ENCODE peak calls at places on chromosomes 7 and 10, in four cellular contexts. L is RPMI8226, Z is dermis microvascular lymphatic vessel endothelial cell, E is COR-L47. P is an unnamed sample.

GRCh38 chr10:778626-779330 is 89.3 kb upstream of the DIP2C start:
- DNase-seq in L (no peak), Z (no peak), E (no peak), P (no peak)

GRCh38 chr7:128444242-128444641 is 11.4 kb upstream of the HILPDA start:
- DNase-seq in E (peak; percentile 55), Z (no peak), L (no peak), P (no peak)

GRCh38 chr7:117075934-117076333 is 122.6 kb downstream of the ST7 start:
- DNase-seq in Z (no peak), E (no peak), L (no peak), P (no peak)

GRCh38 chr7:47154781-47155180 is 427.1 kb downstream of the TNS3 start:
- DNase-seq in Z (no peak), L (no peak), E (no peak), P (no peak)

GRCh38 chr7:104275900-104276299 is 52.5 kb upstream of the LHFPL3 start:
- DNase-seq in L (no peak), E (no peak), Z (peak; percentile 11), P (no peak)

GRCh38 chr7:40301486-40302065 is 166.8 kb downstream of the SUGCT start:
- DNase-seq in L (no peak), E (no peak), Z (no peak), P (no peak)

GRCh38 chr10:103814104-103814503 is 41.3 kb downstream of the SH3PXD2A start:
- DNase-seq in L (no peak), Z (no peak), E (no peak), P (peak; percentile 14)

GRCh38 chr10:80411267-80411668 is 2.9 kb downstream of the PRXL2A start:
- DNase-seq in L (no peak), E (no peak), Z (peak; percentile 98), P (no peak)

GRCh38 chr7:32447218-32447617 is 43.0 kb downstream of the LSM5 start:
- DNase-seq in Z (no peak), E (no peak), L (no peak), P (no peak)

GRCh38 chr7:47418910-47419309 is 163.0 kb downstream of the TNS3 start:
- DNase-seq in E (no peak), L (no peak), Z (no peak), P (peak; percentile 37)

GRCh38 chr10:46006219-46006618 is 24.2 kb downstream of the NCOA4 start:
- DNase-seq in L (no peak), E (no peak), Z (no peak), P (no peak)

GRCh38 chr7:123987445-123987844 is 45.4 kb downstream of the TMEM229A start:
- DNase-seq in Z (no peak), E (no peak), L (no peak), P (no peak)

GRCh38 chr7:154503962-154504550 is 451.9 kb downstream of the DPP6 start:
- DNase-seq in E (peak; percentile 70), Z (peak; percentile 47), L (peak; percentile 77), P (no peak)

GRCh38 chr10:67571503-67571902 is 124.5 kb downstream of the CTNNA3 start:
- DNase-seq in Z (no peak), L (no peak), E (no peak), P (no peak)

GRCh38 chr10:112528235-112528634 is 81.2 kb downstream of the VTI1A start:
- DNase-seq in Z (no peak), E (no peak), L (no peak), P (no peak)

GRCh38 chr10:88731296-88731695 is 25.2 kb downstream of the LIPK start:
- DNase-seq in L (peak; percentile 9), E (no peak), Z (no peak), P (no peak)

GRCh38 chr7:28811003-28811402 is 147.1 kb downstream of the TRIL start:
- DNase-seq in Z (no peak), E (no peak), L (no peak), P (no peak)